ENCODE peak calls at places on chromosomes 13 and 19, in ten cellular contexts. S, N, Y, B, Q, E, T, J, M and W are unnamed samples.

GRCh38 chr19:7295912-7296486 is 1.8 kb upstream of the INSR start:
- DNase-seq in S (no peak), N (no peak), Y (no peak), B (no peak), Q (no peak), E (no peak), T (no peak), J (no peak), M (no peak), W (no peak)

GRCh38 chr19:54138777-54139256 is 1.3 kb downstream of the CNOT3 start:
- DNase-seq in S (no peak), N (no peak), Y (no peak), B (no peak), Q (no peak), E (no peak), T (no peak), J (no peak), M (no peak), W (no peak)

GRCh38 chr13:58953638-58954037 is 1210.1 kb downstream of the DIAPH3 start:
- DNase-seq in S (no peak), N (peak; percentile 57), Y (no peak), B (no peak), Q (no peak), E (no peak), T (no peak), J (no peak), M (no peak), W (no peak)

GRCh38 chr13:35953537-35954206 is 177.5 kb downstream of the DCLK1 start:
- DNase-seq in S (peak; percentile 30), N (peak; percentile 84), Y (peak; percentile 59), B (peak; percentile 65), Q (peak; percentile 72), E (no peak), T (peak; percentile 86), J (no peak), M (peak; percentile 88), W (no peak)

GRCh38 chr19:45130888-45131615 is 29.7 kb downstream of the NKPD1 start:
- DNase-seq in S (peak; percentile 56), N (no peak), Y (peak; percentile 56), B (no peak), Q (no peak), E (no peak), T (no peak), J (no peak), M (no peak), W (no peak)

GRCh38 chr19:658916-659839 is 3.8 kb downstream of the RNF126 start:
- DNase-seq in S (peak; percentile 52), N (peak; percentile 53), Y (no peak), B (no peak), Q (no peak), E (peak; percentile 74), T (no peak), J (no peak), M (peak; percentile 77), W (no peak)

GRCh38 chr13:77548594-77548993 is 13.1 kb downstream of the SCEL start:
- DNase-seq in S (no peak), N (no peak), Y (no peak), B (no peak), Q (no peak), E (no peak), T (no peak), J (no peak), M (no peak), W (no peak)

GRCh38 chr13:36259361-36260137 is 38.1 kb downstream of the CCDC169 start:
- DNase-seq in S (no peak), N (no peak), Y (no peak), B (no peak), Q (no peak), E (peak; percentile 34), T (no peak), J (no peak), M (no peak), W (no peak)

GRCh38 chr13:105135852-105136251 is 1399.6 kb downstream of the EFNB2 start:
- DNase-seq in S (no peak), N (peak; percentile 41), Y (no peak), B (no peak), Q (no peak), E (no peak), T (no peak), J (no peak), M (no peak), W (no peak)
- H3K36me3 ChIP-seq in S (no peaks in the 10 kb centered on the region), N (no peaks in the 10 kb centered on the region), Y (no peaks in the 10 kb centered on the region), B (no peaks in the 10 kb centered on the region), Q (no peaks in the 10 kb centered on the region), E (no peaks in the 10 kb centered on the region), T (no peaks in the 10 kb centered on the region), J (no peaks in the 10 kb centered on the region), M (no peaks in the 10 kb centered on the region), W (no peaks in the 10 kb centered on the region)

GRCh38 chr13:102870677-102871415 is 25.0 kb downstream of the ERCC5 start:
- DNase-seq in S (no peak), N (peak; percentile 63), Y (peak; percentile 62), B (peak; percentile 33), Q (peak; percentile 39), E (peak; percentile 47), T (peak; percentile 57), J (no peak), M (peak; percentile 71), W (no peak)

GRCh38 chr13:102869948-102870676 is 24.3 kb downstream of the ERCC5 start:
- DNase-seq in S (no peak), N (no peak), Y (no peak), B (no peak), Q (no peak), E (no peak), T (no peak), J (no peak), M (no peak), W (no peak)

GRCh38 chr13:102872531-102872930 is 26.7 kb downstream of the ERCC5 start:
- DNase-seq in S (no peak), N (no peak), Y (no peak), B (no peak), Q (no peak), E (no peak), T (no peak), J (no peak), M (no peak), W (no peak)

GRCh38 chr13:102873653-102874052 is 27.8 kb downstream of the ERCC5 start:
- DNase-seq in S (no peak), N (peak; percentile 18), Y (no peak), B (no peak), Q (no peak), E (no peak), T (no peak), J (no peak), M (no peak), W (no peak)

GRCh38 chr13:102872131-102872530 is 26.3 kb downstream of the ERCC5 start:
- DNase-seq in S (no peak), N (no peak), Y (no peak), B (no peak), Q (no peak), E (no peak), T (no peak), J (no peak), M (no peak), W (no peak)
- H3K36me3 ChIP-seq in S (peaks cover 6% of the 10 kb centered on the region), N (peaks cover 41% of the 10 kb centered on the region), Y (peaks cover 69% of the 10 kb centered on the region), B (no peaks in the 10 kb centered on the region), Q (peaks cover 28% of the 10 kb centered on the region), E (no peaks in the 10 kb centered on the region), T (peaks cover 9% of the 10 kb centered on the region), J (peaks cover 4% of the 10 kb centered on the region), M (peaks cover 5% of the 10 kb centered on the region), W (peaks cover 6% of the 10 kb centered on the region)

GRCh38 chr19:17859533-17860330 is at the start of gene RPL18A:
- DNase-seq in S (peak; percentile 99), N (peak; percentile 99), Y (peak; percentile 99), B (peak; percentile 99), Q (peak; percentile 100), E (peak; percentile 99), T (peak; percentile 95), J (peak; percentile 98), M (peak; percentile 99), W (peak; percentile 98)

GRCh38 chr19:17862711-17863519 is 3.2 kb downstream of the RPL18A start:
- DNase-seq in S (no peak), N (no peak), Y (no peak), B (no peak), Q (no peak), E (no peak), T (no peak), J (no peak), M (no peak), W (no peak)

GRCh38 chr19:17861542-17862402 is 2.1 kb downstream of the RPL18A start:
- DNase-seq in S (no peak), N (no peak), Y (no peak), B (no peak), Q (no peak), E (no peak), T (no peak), J (no peak), M (no peak), W (no peak)

GRCh38 chr19:17860993-17861360 is 1.3 kb downstream of the RPL18A start:
- DNase-seq in S (no peak), N (no peak), Y (no peak), B (no peak), Q (no peak), E (no peak), T (no peak), J (no peak), M (no peak), W (no peak)

DNA sequence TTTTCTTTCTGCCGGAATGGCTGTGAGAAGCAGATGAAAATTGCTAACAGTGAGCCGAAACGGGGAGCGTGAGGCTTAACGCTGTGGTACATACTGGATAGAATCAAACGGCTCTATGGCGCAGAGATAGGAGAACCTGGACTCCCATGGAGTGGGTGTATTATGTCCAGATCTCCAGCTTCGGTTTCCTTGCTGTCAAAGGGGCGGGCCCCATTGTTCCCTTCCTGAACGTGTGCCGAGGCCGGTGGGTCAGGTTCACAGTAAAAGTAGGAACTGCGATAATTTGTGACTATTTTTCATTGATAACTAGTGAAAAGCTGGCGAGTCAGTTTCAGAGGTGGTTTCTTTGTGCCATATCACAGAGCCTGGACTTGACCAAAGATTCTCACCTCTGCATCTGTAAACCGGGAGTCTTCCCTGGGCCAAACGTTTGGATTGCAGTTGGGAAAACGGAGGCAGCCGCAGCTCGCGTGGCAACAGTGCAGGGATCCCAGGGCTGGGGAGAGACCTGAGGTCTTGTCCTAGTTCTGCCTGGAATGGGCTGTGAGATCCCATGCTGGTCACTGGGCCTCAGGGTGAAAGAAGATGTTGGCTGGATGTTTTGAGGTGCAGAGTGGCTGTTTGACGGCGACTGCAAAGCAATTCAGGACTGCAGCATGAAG is 752 bp downstream of the RPL18A start:
- DNase-seq in S (no peak), N (no peak), Y (no peak), B (no peak), Q (no peak), E (no peak), T (no peak), J (no peak), M (no peak), W (no peak)
- H3K36me3 ChIP-seq in S (peaks cover 5% of the 10 kb centered on the region), N (peaks cover 28% of the 10 kb centered on the region), Y (peaks cover 36% of the 10 kb centered on the region), B (peaks cover 37% of the 10 kb centered on the region), Q (peaks cover 49% of the 10 kb centered on the region), E (peaks cover 4% of the 10 kb centered on the region), T (peaks cover 24% of the 10 kb centered on the region), J (peaks cover 4% of the 10 kb centered on the region), M (peaks cover 14% of the 10 kb centered on the region), W (peaks cover 48% of the 10 kb centered on the region)

DNA sequence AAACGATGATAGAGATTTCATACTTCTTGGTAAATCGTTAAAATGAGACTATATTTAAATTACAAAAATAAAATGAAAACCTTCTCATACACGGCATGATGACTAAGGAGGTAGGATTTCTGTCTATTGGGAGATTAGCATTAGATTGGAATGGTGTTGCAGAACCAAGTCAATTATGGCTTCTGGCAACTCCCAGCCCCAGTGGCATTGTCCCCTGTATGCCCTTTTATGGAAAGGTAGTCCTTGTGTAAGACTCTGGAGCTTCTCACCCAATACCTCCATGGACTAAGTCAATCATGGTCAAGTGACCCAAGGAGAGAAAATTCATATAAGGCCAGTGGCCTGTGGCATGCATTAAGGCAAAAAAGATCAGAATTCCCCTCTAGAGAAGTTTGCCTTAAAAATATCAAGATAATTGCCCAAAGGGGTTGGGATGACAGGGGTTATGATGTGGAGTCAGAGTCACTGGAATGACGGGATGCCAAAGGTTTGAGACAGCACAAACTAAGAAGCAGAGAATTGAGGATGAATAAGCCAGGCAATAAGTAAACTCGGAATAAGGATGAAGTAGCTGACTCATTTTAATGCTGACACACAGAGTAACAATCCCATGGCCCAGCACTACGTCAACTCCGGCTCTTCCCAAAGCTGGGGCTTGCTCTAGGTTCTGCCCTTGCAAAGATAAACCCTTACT is 57.8 kb upstream of the POSTN start:
- DNase-seq in S (no peak), N (peak; percentile 99), Y (no peak), B (no peak), Q (no peak), E (no peak), T (no peak), J (no peak), M (no peak), W (no peak)
- H3K36me3 ChIP-seq in S (no peaks in the 10 kb centered on the region), N (no peaks in the 10 kb centered on the region), Y (no peaks in the 10 kb centered on the region), B (no peaks in the 10 kb centered on the region), Q (no peaks in the 10 kb centered on the region), E (no peaks in the 10 kb centered on the region), T (no peaks in the 10 kb centered on the region), J (no peaks in the 10 kb centered on the region), M (no peaks in the 10 kb centered on the region), W (no peaks in the 10 kb centered on the region)